ENCODE peak calls at places on chromosome 4, in eight cellular contexts. M, O, X, C, D, U, Y and R are unnamed samples.

GRCh38 chr4:80017125-80017854 is 55.7 kb downstream of the ANTXR2 start:
- DNase-seq in M (no peak), O (no peak), X (no peak), C (no peak), D (no peak), U (no peak), Y (no peak), R (no peak)

GRCh38 chr4:7839856-7840255 is 99.8 kb downstream of the AFAP1 start:
- DNase-seq in M (no peak), O (no peak), X (no peak), C (no peak), D (no peak), U (no peak), Y (no peak), R (no peak)

GRCh38 chr4:140423106-140423505 is 4.3 kb downstream of the CLGN start:
- DNase-seq in M (no peak), O (no peak), X (no peak), C (no peak), D (no peak), U (no peak), Y (no peak), R (no peak)

GRCh38 chr4:2805712-2806391 is 13.0 kb downstream of the SH3BP2 start:
- DNase-seq in M (peak), O (no peak), X (no peak), C (no peak), D (no peak), U (no peak), Y (no peak), R (peak)

GRCh38 chr4:98446499-98447375 is 185.6 kb downstream of the RAP1GDS1 start:
- DNase-seq in M (peak), O (no peak), X (no peak), C (no peak), D (no peak), U (no peak), Y (no peak), R (peak)

GRCh38 chr4:123696712-123697111 is 300.1 kb downstream of the SPRY1 start:
- DNase-seq in M (no peak), O (no peak), X (no peak), C (no peak), D (no peak), U (no peak), Y (no peak), R (no peak)

GRCh38 chr4:173835863-173836262 is 305.8 kb upstream of the HAND2 start:
- DNase-seq in M (no peak), O (no peak), X (no peak), C (peak), D (peak), U (no peak), Y (no peak), R (peak)

GRCh38 chr4:20662851-20663250 is 37.4 kb upstream of the PACRGL start:
- DNase-seq in M (no peak), O (no peak), X (no peak), C (no peak), D (no peak), U (no peak), Y (no peak), R (no peak)

GRCh38 chr4:95061220-95061619 is 303.5 kb downstream of the BMPR1B start:
- DNase-seq in M (no peak), O (no peak), X (no peak), C (peak), D (no peak), U (no peak), Y (no peak), R (no peak)

GRCh38 chr4:182083681-182084410 is 159.4 kb upstream of the TENM3 start:
- DNase-seq in M (no peak), O (no peak), X (no peak), C (no peak), D (no peak), U (no peak), Y (no peak), R (no peak)

GRCh38 chr4:40713798-40714197 is 36.0 kb upstream of the NSUN7 start:
- DNase-seq in M (no peak), O (no peak), X (no peak), C (no peak), D (no peak), U (no peak), Y (no peak), R (no peak)

GRCh38 chr4:83890231-83890630 is 354.3 kb downstream of the GPAT3 start:
- DNase-seq in M (no peak), O (no peak), X (no peak), C (no peak), D (no peak), U (no peak), Y (no peak), R (no peak)

GRCh38 chr4:77762531-77762930 is 56.6 kb downstream of the CNOT6L start:
- DNase-seq in M (no peak), O (no peak), X (no peak), C (no peak), D (no peak), U (no peak), Y (no peak), R (no peak)

GRCh38 chr4:57163530-57164459 is 53.6 kb upstream of the IGFBP7 start:
- DNase-seq in M (peak), O (peak), X (peak), C (peak), D (peak), U (peak), Y (peak), R (peak)

GRCh38 chr4:171891038-171891437 is 77.8 kb downstream of the GALNTL6 start:
- DNase-seq in M (no peak), O (no peak), X (no peak), C (peak), D (no peak), U (no peak), Y (no peak), R (no peak)

GRCh38 chr4:159390648-159391047 is 287.8 kb downstream of the RAPGEF2 start:
- DNase-seq in M (no peak), O (no peak), X (no peak), C (no peak), D (no peak), U (peak), Y (no peak), R (no peak)

GRCh38 chr4:22670953-22671352 is 21.8 kb upstream of the GBA3 start:
- DNase-seq in M (no peak), O (no peak), X (no peak), C (no peak), D (no peak), U (no peak), Y (no peak), R (no peak)

GRCh38 chr4:96983830-96984229 is 1143.9 kb downstream of the PDHA2 start:
- DNase-seq in M (no peak), O (no peak), X (no peak), C (no peak), D (no peak), U (no peak), Y (no peak), R (no peak)

GRCh38 chr4:169957785-169958184 is 68.4 kb downstream of the MFAP3L start:
- DNase-seq in M (no peak), O (no peak), X (no peak), C (no peak), D (no peak), U (no peak), Y (no peak), R (no peak)

GRCh38 chr4:2811830-2812599 is 19.1 kb downstream of the SH3BP2 start:
- DNase-seq in M (peak), O (peak), X (no peak), C (peak), D (peak), U (peak), Y (no peak), R (peak)

GRCh38 chr4:6372649-6373525 is 99.5 kb downstream of the PPP2R2C start:
- DNase-seq in M (no peak), O (no peak), X (no peak), C (peak), D (peak), U (peak), Y (no peak), R (no peak)

GRCh38 chr4:146916479-146917076 is 29.1 kb downstream of the TTC29 start:
- DNase-seq in M (no peak), O (no peak), X (no peak), C (peak), D (peak), U (peak), Y (no peak), R (no peak)

GRCh38 chr4:169131556-169132208 is 121.6 kb upstream of the CBR4 start:
- DNase-seq in M (no peak), O (no peak), X (no peak), C (no peak), D (no peak), U (no peak), Y (no peak), R (no peak)

GRCh38 chr4:6592804-6593563 is 18.0 kb downstream of the MAN2B2 start:
- DNase-seq in M (no peak), O (no peak), X (no peak), C (no peak), D (no peak), U (no peak), Y (no peak), R (no peak)

GRCh38 chr4:1990676-1991075 is 18.1 kb downstream of the NELFA start:
- DNase-seq in M (no peak), O (peak), X (no peak), C (no peak), D (no peak), U (no peak), Y (no peak), R (no peak)

GRCh38 chr4:85409251-85409650 is 65.7 kb upstream of the ARHGAP24 start:
- DNase-seq in M (no peak), O (no peak), X (no peak), C (peak), D (no peak), U (no peak), Y (no peak), R (no peak)

DNA sequence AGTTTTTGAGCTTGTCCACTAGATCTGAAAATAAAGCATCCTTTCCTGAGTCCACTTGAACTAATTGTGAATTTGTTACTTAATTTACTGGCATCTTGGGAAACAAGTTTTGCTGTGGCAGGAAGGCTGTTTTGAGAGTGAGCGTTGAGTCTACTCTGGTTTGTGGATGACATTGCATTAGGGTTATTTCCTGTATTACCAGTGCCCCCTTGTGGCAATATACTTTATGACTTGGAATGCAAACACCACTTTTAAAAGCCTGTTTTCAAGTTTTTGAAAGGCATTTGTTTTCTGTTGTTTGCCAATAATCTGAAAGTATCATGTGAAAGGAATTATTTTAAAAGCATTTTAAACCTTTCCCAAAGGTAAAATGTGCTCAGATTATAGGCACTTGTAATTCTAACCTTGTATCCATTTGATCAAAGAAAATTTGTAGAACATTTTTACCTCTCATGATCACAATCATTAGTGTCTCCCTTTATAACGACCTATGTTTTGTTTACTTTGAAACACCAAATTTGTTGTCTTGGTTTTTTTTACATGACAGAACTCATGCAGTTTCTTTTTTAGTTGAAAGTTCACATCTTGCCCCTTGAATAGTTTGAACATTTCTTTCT is 18.0 kb upstream of the CYP2U1 start:
- DNase-seq in M (no peak), O (no peak), X (no peak), C (peak), D (peak), U (peak), Y (no peak), R (peak)
- H3K4me3 ChIP-seq in M (no peak), O (no peak), X (no peak), C (no peak), D (no peak), U (no peak), Y (no peak), R (no peak)

DNA sequence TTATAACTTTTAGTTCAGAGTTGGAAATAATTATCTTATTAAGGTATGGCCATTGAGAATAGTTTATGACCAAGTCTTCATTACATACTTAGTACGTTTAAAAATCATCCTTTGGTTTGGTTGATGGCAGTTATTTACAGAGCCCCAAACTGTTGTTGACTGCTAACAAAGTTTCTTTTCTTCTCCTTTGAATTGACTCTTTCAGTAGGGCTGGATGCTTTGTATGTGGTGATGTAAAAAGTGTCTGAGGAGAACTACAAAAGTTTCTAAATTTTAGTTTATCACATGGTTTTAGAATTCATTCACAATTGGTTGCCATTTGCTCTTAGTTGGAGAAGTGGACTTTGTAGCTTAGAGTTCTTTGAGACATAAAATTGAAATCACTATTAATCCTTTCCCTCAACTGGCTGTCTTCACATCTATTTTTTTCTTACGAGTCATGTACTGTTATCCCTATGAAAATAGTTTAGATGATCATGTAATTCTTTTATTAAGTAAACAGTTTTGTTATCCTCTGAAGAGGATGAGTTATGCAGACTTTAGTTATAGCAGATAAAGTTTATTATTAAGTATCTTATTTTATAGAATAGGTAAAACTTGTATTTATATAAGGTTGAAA is 14.8 kb downstream of the PTPN13 start:
- DNase-seq in M (no peak), O (no peak), X (no peak), C (no peak), D (no peak), U (no peak), Y (no peak), R (no peak)
- TF ChIP-seq POLR2AphosphoS5 in M (no peak), O (no peak), X (no peak), C (no peak), D (no peak), U (no peak), Y (no peak), R (no peak)

GRCh38 chr4:87973283-87974169 is 2.0 kb upstream of the SPP1 start:
- DNase-seq in M (peak), O (no peak), X (peak), C (peak), D (peak), U (peak), Y (no peak), R (peak)
- TF ChIP-seq CTCF in M (peak), O (peak), X (peak), C (peak), D (peak), U (peak), Y (peak), R (peak)

DNA sequence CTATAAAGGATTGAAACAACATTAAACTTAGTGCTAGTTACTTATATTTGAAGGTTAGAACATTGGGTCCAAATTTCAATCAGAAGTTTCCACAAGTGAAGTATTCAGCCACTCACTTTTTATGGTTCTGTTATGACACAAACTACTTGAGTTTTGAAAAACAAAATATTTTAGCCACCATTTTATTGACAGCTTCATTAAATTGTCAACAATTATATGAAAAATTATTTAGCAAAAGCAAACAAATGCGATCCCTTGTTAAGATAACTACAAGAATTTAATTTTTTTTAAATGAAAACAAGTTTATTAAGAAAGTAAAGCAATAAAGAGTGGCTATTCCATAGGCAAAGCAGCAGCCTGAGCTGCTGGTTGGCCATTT is 3.1 kb downstream of the CXCL2 start:
- DNase-seq in M (no peak), O (no peak), X (no peak), C (no peak), D (no peak), U (no peak), Y (no peak), R (no peak)
- H3K4me3 ChIP-seq in M (no peak), O (no peak), X (no peak), C (no peak), D (no peak), U (no peak), Y (no peak), R (no peak)

GRCh38 chr4:48836658-48837057 is 5.8 kb downstream of the OCIAD1 start:
- DNase-seq in M (no peak), O (no peak), X (no peak), C (no peak), D (no peak), U (no peak), Y (no peak), R (no peak)

GRCh38 chr4:48841045-48841827 is 10.3 kb downstream of the OCIAD1 start:
- DNase-seq in M (no peak), O (no peak), X (no peak), C (no peak), D (no peak), U (no peak), Y (no peak), R (no peak)
- TF ChIP-seq POLR2AphosphoS5 in M (no peak), O (no peak), X (no peak), C (no peak), D (no peak), U (no peak), Y (no peak), R (no peak)

GRCh38 chr4:175443547-175443946 is 368.5 kb downstream of the GPM6A start:
- DNase-seq in M (no peak), O (no peak), X (no peak), C (no peak), D (no peak), U (no peak), Y (no peak), R (no peak)
- TF ChIP-seq CTCF in M (no peak), O (no peak), X (no peak), C (peak), D (peak), U (peak), Y (no peak), R (no peak)

GRCh38 chr4:185567828-185568442 is 32.6 kb upstream of the PDLIM3 start:
- DNase-seq in M (no peak), O (no peak), X (no peak), C (no peak), D (no peak), U (no peak), Y (peak), R (peak)
- H3K4me3 ChIP-seq in M (no peak), O (no peak), X (no peak), C (no peak), D (no peak), U (no peak), Y (no peak), R (no peak)

GRCh38 chr4:143384381-143384994 is 47.8 kb downstream of the GAB1 start:
- DNase-seq in M (no peak), O (no peak), X (no peak), C (no peak), D (no peak), U (no peak), Y (no peak), R (no peak)
- TF ChIP-seq POLR2AphosphoS5 in M (no peak), O (no peak), X (no peak), C (no peak), D (no peak), U (no peak), Y (no peak), R (no peak)

GRCh38 chr4:118879409-118879808 is 9.2 kb upstream of the SYNPO2 start:
- DNase-seq in M (no peak), O (no peak), X (no peak), C (no peak), D (no peak), U (no peak), Y (no peak), R (no peak)

GRCh38 chr4:118884716-118885115 is 3.9 kb upstream of the SYNPO2 start:
- DNase-seq in M (no peak), O (no peak), X (no peak), C (no peak), D (no peak), U (no peak), Y (no peak), R (no peak)

GRCh38 chr4:118888666-118889312 is at the start of gene SYNPO2:
- DNase-seq in M (peak), O (peak), X (peak), C (peak), D (peak), U (peak), Y (peak), R (peak)

GRCh38 chr4:118881512-118882146 is 7.0 kb upstream of the SYNPO2 start:
- DNase-seq in M (no peak), O (no peak), X (no peak), C (peak), D (no peak), U (no peak), Y (no peak), R (no peak)

DNA sequence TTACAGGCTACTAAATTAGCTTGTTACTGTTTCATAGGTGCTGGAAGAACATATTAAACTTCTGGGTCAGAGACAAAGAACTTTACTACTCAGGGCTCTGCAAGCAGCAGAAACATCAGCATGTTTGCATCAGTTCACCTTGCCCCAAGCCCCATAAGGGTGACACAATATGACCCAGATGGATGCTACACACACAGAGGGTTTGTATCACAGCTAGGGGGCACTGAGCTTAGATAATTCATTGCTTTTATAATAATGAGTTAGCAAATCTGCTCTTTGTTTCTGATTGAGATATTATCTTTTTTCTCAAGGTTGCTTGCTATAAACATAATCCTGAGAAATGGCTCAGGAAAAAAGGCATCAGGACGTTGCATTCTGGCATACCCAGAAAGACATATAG is 4.8 kb upstream of the SYNPO2 start:
- DNase-seq in M (no peak), O (no peak), X (no peak), C (no peak), D (peak), U (no peak), Y (no peak), R (no peak)
- TF ChIP-seq CTCF in M (no peak), O (no peak), X (no peak), C (peak), D (peak), U (peak), Y (no peak), R (no peak)

GRCh38 chr4:42396361-42397255 is 680 bp upstream of the SHISA3 start:
- DNase-seq in M (no peak), O (no peak), X (no peak), C (peak), D (no peak), U (no peak), Y (no peak), R (no peak)
- H3K4me3 ChIP-seq in M (peak), O (peak), X (peak), C (peak), D (no peak), U (no peak), Y (peak), R (peak)